ENCODE peak calls at places on chromosomes 7 and 10, in four cellular contexts. W is H9, L is H1, B is mesenchymal stem cell. V is an unnamed sample.

GRCh38 chr10:76454539-76455137 is 1023.2 kb downstream of the LRMDA start:
- DNase-seq in W (no peak), L (no peak), B (no peak), V (no peak)

GRCh38 chr7:131664570-131664969 is 108.1 kb upstream of the PODXL start:
- DNase-seq in W (no peak), L (no peak), B (no peak), V (no peak)

GRCh38 chr10:132396495-132397035 is 435 bp upstream of the PWWP2B start:
- DNase-seq in W (no peak), L (no peak), B (peak), V (no peak)

GRCh38 chr10:73244866-73245477 is 2.1 kb downstream of the DNAJC9 start:
- DNase-seq in W (no peak), L (no peak), B (peak), V (no peak)

GRCh38 chr7:76260171-76260703 is 42.2 kb upstream of the HSPB1 start:
- DNase-seq in W (peak), L (peak), B (peak), V (peak)

GRCh38 chr10:83817797-83818196 is 321.5 kb upstream of the GHITM start:
- DNase-seq in W (no peak), L (no peak), B (no peak), V (no peak)

GRCh38 chr7:24755541-24756416 is 1.5 kb downstream of the GSDME start:
- DNase-seq in W (no peak), L (no peak), B (peak), V (no peak)

GRCh38 chr7:66921396-66921917 is 432 bp downstream of the TMEM248 start:
- DNase-seq in W (no peak), L (peak), B (peak), V (peak)

GRCh38 chr7:49564379-49564714 is 209.1 kb upstream of the VWC2 start:
- DNase-seq in W (no peak), L (no peak), B (no peak), V (no peak)

GRCh38 chr10:88803641-88804040 is 1.1 kb downstream of the LIPM start:
- DNase-seq in W (no peak), L (no peak), B (no peak), V (no peak)

GRCh38 chr10:26269754-26270153 is 53.2 kb downstream of the GAD2 start:
- DNase-seq in W (no peak), L (no peak), B (no peak), V (peak)

GRCh38 chr10:30529373-30529998 is 95.5 kb downstream of the MAP3K8 start:
- DNase-seq in W (peak), L (no peak), B (no peak), V (no peak)

GRCh38 chr10:87707254-87707653 is 47.6 kb downstream of the PAPSS2 start:
- DNase-seq in W (no peak), L (no peak), B (no peak), V (no peak)

GRCh38 chr7:67595421-67595820 is 598.8 kb downstream of the TYW1 start:
- DNase-seq in W (no peak), L (no peak), B (no peak), V (no peak)

GRCh38 chr7:42217053-42217452 is 20.0 kb downstream of the GLI3 start:
- DNase-seq in W (no peak), L (no peak), B (no peak), V (no peak)

GRCh38 chr7:42219447-42219846 is 17.6 kb downstream of the GLI3 start:
- DNase-seq in W (no peak), L (no peak), B (no peak), V (no peak)

GRCh38 chr7:42221304-42221703 is 15.7 kb downstream of the GLI3 start:
- DNase-seq in W (no peak), L (no peak), B (no peak), V (no peak)

GRCh38 chr7:42217548-42217947 is 19.5 kb downstream of the GLI3 start:
- DNase-seq in W (no peak), L (no peak), B (no peak), V (no peak)

DNA sequence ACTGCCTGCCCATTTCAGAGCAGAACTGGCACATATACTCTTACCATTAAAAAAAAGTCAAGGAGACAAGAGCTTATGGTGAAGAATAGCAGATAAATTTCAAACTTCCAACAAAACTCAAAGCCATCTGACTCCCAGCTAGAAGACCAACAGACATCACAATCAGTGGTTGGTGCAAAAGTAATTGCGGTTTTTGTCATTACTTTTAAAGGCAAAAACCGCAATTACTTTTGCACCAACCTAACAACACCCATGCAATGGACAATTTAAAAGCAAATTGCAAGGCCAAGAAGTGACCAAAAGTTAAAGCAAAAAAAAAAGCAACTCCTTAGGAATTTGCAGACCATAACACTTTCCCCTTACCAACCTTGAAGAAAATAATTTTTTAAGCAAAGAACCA is 18.8 kb downstream of the GLI3 start:
- DNase-seq in W (no peak), L (no peak), B (no peak), V (no peak)
- H3K9ac ChIP-seq in W (no peak), L (no peak), B (peak), V (no peak)

GRCh38 chr7:112147752-112148435 is 58.3 kb downstream of the DOCK4 start:
- DNase-seq in W (no peak), L (no peak), B (no peak), V (no peak)
- H2AK5ac ChIP-seq in W (no peak), L (no peak), B (no peak), V (no peak)

DNA sequence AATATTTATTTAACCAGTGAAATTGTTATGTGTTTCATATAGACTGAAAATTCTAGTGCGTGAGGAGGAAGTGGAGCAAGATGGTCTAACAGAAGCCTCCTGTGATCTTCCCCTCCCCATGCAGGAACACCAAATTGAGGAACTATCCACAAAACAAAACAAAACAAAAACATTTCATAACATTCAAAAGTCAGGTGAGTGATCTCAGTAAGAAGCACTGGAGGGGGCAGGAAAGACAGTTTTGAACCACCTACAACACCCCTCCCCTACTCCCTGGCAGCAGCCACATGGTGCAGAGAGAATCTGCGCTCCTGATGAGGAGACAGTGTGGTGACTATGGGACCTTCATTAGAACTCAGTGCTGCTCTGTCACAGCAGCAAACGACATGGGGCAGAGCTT is 221.9 kb upstream of the SEMA3C start:
- DNase-seq in W (no peak), L (no peak), B (no peak), V (no peak)
- H3K9ac ChIP-seq in W (no peak), L (no peak), B (no peak), V (no peak)

DNA sequence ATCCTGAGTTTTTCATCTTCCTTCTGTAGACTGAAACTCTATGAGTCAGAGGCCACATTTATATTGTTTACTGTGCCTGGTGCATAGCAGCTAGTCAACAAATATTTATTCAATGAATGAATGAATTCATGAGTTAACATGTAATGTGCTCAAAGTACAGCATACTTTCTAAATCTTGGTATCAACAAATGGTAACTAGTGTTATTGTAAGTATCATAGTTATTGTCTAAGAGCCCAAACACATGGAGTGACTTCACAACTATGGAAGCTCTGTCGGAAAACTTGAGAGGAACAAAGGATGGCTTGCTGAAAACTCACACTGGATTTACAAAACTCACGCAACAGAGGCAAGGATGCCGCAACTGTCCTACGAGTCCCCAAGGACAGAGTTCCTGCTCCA is 35.9 kb downstream of the DENND2A start:
- DNase-seq in W (no peak), L (no peak), B (peak), V (no peak)
- H2AK5ac ChIP-seq in W (no peak), L (no peak), B (peak), V (no peak)